ENCODE peak calls at places on chromosomes 16 and 17, in five cellular contexts. V is NCI-H446 treated with DMSO at 0.1 percent for 48 hours; I is activated CD8-positive, alpha-beta memory T cell treated with anti-CD3 and anti-CD28 coated beads for 4 hours; E is GOT3; O is EL. R is an unnamed sample.

GRCh38 chr16:54870151-54870550 is 60.5 kb upstream of the IRX5 start:
- DNase-seq in V (no peak), I (no peak), E (no peak), O (no peak), R (no peak)

GRCh38 chr16:85968041-85968920 is 69.3 kb downstream of the IRF8 start:
- DNase-seq in V (no peak), I (no peak), E (no peak), O (no peak), R (no peak)

GRCh38 chr17:71846561-71846960 is 274.3 kb upstream of the SOX9 start:
- DNase-seq in V (peak), I (no peak), E (no peak), O (no peak), R (no peak)

GRCh38 chr16:58235663-58236062 is 37.8 kb upstream of the CSNK2A2 start:
- DNase-seq in V (no peak), I (no peak), E (no peak), O (no peak), R (no peak)

GRCh38 chr17:38733315-38734234 is 3.4 kb downstream of the CISD3 start:
- DNase-seq in V (no peak), I (no peak), E (no peak), O (no peak), R (no peak)

GRCh38 chr16:58306327-58306726 is 11.5 kb upstream of the PRSS54 start:
- DNase-seq in V (no peak), I (no peak), E (no peak), O (no peak), R (no peak)

GRCh38 chr16:50683689-50684374 is 2.7 kb upstream of the SNX20 start:
- DNase-seq in V (no peak), I (peak), E (no peak), O (no peak), R (no peak)

GRCh38 chr17:17118399-17118798 is 76.1 kb downstream of the MPRIP start:
- DNase-seq in V (no peak), I (no peak), E (no peak), O (no peak), R (no peak)

GRCh38 chr17:10021239-10021638 is 116.2 kb upstream of the RCVRN start:
- DNase-seq in V (no peak), I (no peak), E (no peak), O (no peak), R (no peak)

GRCh38 chr17:65227637-65228036 is 90.5 kb downstream of the RGS9 start:
- DNase-seq in V (no peak), I (no peak), E (no peak), O (no peak), R (no peak)

GRCh38 chr17:1001640-1002411 is 4.9 kb downstream of the TIMM22 start:
- DNase-seq in V (no peak), I (no peak), E (no peak), O (peak), R (no peak)

GRCh38 chr17:40490289-40490853 is 11.1 kb downstream of the TNS4 start:
- DNase-seq in V (peak), I (no peak), E (no peak), O (peak), R (peak)

GRCh38 chr16:76193851-76194620 is 83.2 kb upstream of the CNTNAP4 start:
- DNase-seq in V (no peak), I (no peak), E (no peak), O (no peak), R (no peak)

GRCh38 chr16:12067714-12068401 is 91.3 kb downstream of the SNX29 start:
- DNase-seq in V (peak), I (peak), E (peak), O (peak), R (no peak)

R was measured in NCI-H510A.